ENCODE peak calls at places on chromosome 19, in six cellular contexts. L is mammary epithelial cell; E is fibroblast of villous mesenchyme; D is stimulated activated CD8-positive, alpha-beta memory T cell treated with anti-CD3 and anti-CD28 coated beads, Interleukin-7, amount 100 ng/mL, for 1 hour; S is GM04503; O is stimulated activated naive B cell treated with anti-CD40 and anti-IgM and Interleukin-4, amounts not matched to agents 10 μg/mL and 1 μg/mL and 100 μg/mL, for 72 hours. U is an unnamed sample.

GRCh38 chr19:35224681-35225604 is 3.6 kb downstream of the FAM187B start:
- DNase-seq in E (no peak), L (no peak), S (no peak), O (no peak), D (no peak), U (peak)

GRCh38 chr19:33798701-33799111 is 2.0 kb downstream of the KCTD15 start:
- DNase-seq in O (no peak), E (peak), S (no peak), D (no peak), L (no peak), U (no peak)

GRCh38 chr19:54248016-54248601 is 5.5 kb upstream of the LILRA6 start:
- DNase-seq in O (peak), D (no peak), E (no peak), L (no peak), S (no peak), U (no peak)

GRCh38 chr19:55355213-55355821 is 798 bp upstream of the COX6B2 start:
- DNase-seq in S (no peak), O (no peak), L (peak), D (no peak), E (peak), U (peak)

GRCh38 chr19:35775046-35775297 is 392 bp upstream of the ARHGAP33 start:
- DNase-seq in L (no peak), O (no peak), D (no peak), S (no peak), E (no peak), U (no peak)

GRCh38 chr19:51469162-51469561 is 9.2 kb upstream of the CEACAM18 start:
- DNase-seq in S (no peak), E (no peak), D (no peak), O (no peak), L (no peak), U (no peak)

GRCh38 chr19:56612737-56613136 is 17.6 kb downstream of the ZNF71 start:
- DNase-seq in O (no peak), S (no peak), E (no peak), D (no peak), L (no peak), U (no peak)

GRCh38 chr19:50568321-50569022 is at the start of gene LRRC4B:
- DNase-seq in S (no peak), L (no peak), D (no peak), O (no peak), E (no peak), U (peak)

GRCh38 chr19:6769006-6769637 is 1.9 kb upstream of the SH2D3A start:
- DNase-seq in L (no peak), O (no peak), D (no peak), S (no peak), E (peak), U (peak)

GRCh38 chr19:46009530-46010510 is 13.0 kb downstream of the PGLYRP1 start:
- DNase-seq in O (no peak), L (peak), S (no peak), E (peak), D (peak), U (peak)